ENCODE peak calls at places on chromosome 1, in four cellular contexts. E is thyroid gland, S is HTR-8/SVneo, U is caudate nucleus. X is an unnamed sample.

GRCh38 chr1:248631354-248632041 is 3.4 kb downstream of the OR2T11 start:
- DNase-seq in S (no peak), U (no peak), E (no peak), X (no peak)

GRCh38 chr1:11692899-11693590 is 1.5 kb downstream of the DRAXIN start:
- DNase-seq in U (no peak), S (peak; percentile 73), E (no peak), X (peak; percentile 29)

GRCh38 chr1:209648931-209649776 is 3.1 kb downstream of the LAMB3 start:
- DNase-seq in U (no peak), S (peak; percentile 66), E (no peak), X (no peak)

GRCh38 chr1:197234581-197234980 is 33.5 kb upstream of the CRB1 start:
- DNase-seq in U (peak; percentile 10), S (no peak), E (no peak), X (no peak)

GRCh38 chr1:37661401-37661800 is 26.7 kb upstream of the RSPO1 start:
- DNase-seq in E (no peak), U (no peak), S (no peak), X (no peak)

GRCh38 chr1:155499953-155500621 is 62.5 kb downstream of the ASH1L start:
- DNase-seq in U (no peak), S (no peak), E (no peak), X (no peak)

GRCh38 chr1:225559902-225560301 is 93.0 kb downstream of the ENAH start:
- DNase-seq in E (no peak), U (no peak), S (no peak), X (no peak)

GRCh38 chr1:12040457-12041051 is 21.3 kb downstream of the MIIP start:
- DNase-seq in U (no peak), E (peak; percentile 90), S (no peak), X (no peak)

GRCh38 chr1:151282883-151283725 is 1.0 kb downstream of the ZNF687 start:
- DNase-seq in E (peak; percentile 57), U (no peak), S (no peak), X (no peak)

X was measured in body of pancreas.